ENCODE peak calls at places on chromosomes 7 and 10, in ten cellular contexts. One of them, this sample, is unnamed.

GRCh38 chr10:13637894-13638293 is 51.1 kb downstream of the PRPF18 start:
- DNase-seq in H9: no peak
- DNase-seq in ascending aorta: no peak
- DNase-seq in body of pancreas: no peak
- DNase-seq in sigmoid colon: no peak
- DNase-seq in IMR-90: no peak
- DNase-seq in esophagus muscularis mucosa: no peak
- DNase-seq in cardiac muscle cell: no peak
- DNase-seq in PC-3: no peak
- DNase-seq in stomach: no peak
- DNase-seq in this sample: no peak

GRCh38 chr7:158274404-158274811 is 313.2 kb downstream of the PTPRN2 start:
- DNase-seq in stomach: no peak
- DNase-seq in H9: peak
- DNase-seq in body of pancreas: no peak
- DNase-seq in IMR-90: no peak
- DNase-seq in ascending aorta: peak
- DNase-seq in PC-3: no peak
- DNase-seq in esophagus muscularis mucosa: no peak
- DNase-seq in sigmoid colon: peak
- DNase-seq in cardiac muscle cell: no peak
- DNase-seq in this sample: no peak

GRCh38 chr7:140209866-140210609 is 33.3 kb upstream of the KDM7A start:
- DNase-seq in IMR-90: no peak
- DNase-seq in PC-3: no peak
- DNase-seq in H9: no peak
- DNase-seq in cardiac muscle cell: no peak
- DNase-seq in stomach: peak
- DNase-seq in ascending aorta: no peak
- DNase-seq in body of pancreas: no peak
- DNase-seq in esophagus muscularis mucosa: no peak
- DNase-seq in sigmoid colon: peak
- DNase-seq in this sample: no peak

GRCh38 chr7:158325530-158326381 is 261.9 kb downstream of the PTPRN2 start:
- DNase-seq in esophagus muscularis mucosa: no peak
- DNase-seq in PC-3: peak
- DNase-seq in IMR-90: no peak
- DNase-seq in ascending aorta: no peak
- DNase-seq in body of pancreas: no peak
- DNase-seq in cardiac muscle cell: no peak
- DNase-seq in sigmoid colon: no peak
- DNase-seq in H9: peak
- DNase-seq in stomach: peak
- DNase-seq in this sample: no peak

GRCh38 chr10:87750001-87750651 is 67.9 kb downstream of the ATAD1 start:
- DNase-seq in IMR-90: peak
- DNase-seq in H9: no peak
- DNase-seq in body of pancreas: no peak
- DNase-seq in cardiac muscle cell: peak
- DNase-seq in esophagus muscularis mucosa: no peak
- DNase-seq in sigmoid colon: no peak
- DNase-seq in ascending aorta: no peak
- DNase-seq in PC-3: no peak
- DNase-seq in stomach: no peak
- DNase-seq in this sample: no peak

GRCh38 chr10:1240341-1240775 is 184.2 kb downstream of the WDR37 start:
- DNase-seq in stomach: no peak
- DNase-seq in cardiac muscle cell: no peak
- DNase-seq in sigmoid colon: no peak
- DNase-seq in ascending aorta: no peak
- DNase-seq in H9: peak
- DNase-seq in IMR-90: no peak
- DNase-seq in PC-3: no peak
- DNase-seq in esophagus muscularis mucosa: no peak
- DNase-seq in body of pancreas: peak
- DNase-seq in this sample: no peak

GRCh38 chr7:102286237-102287081 is at the start of gene SH2B2:
- DNase-seq in esophagus muscularis mucosa: no peak
- DNase-seq in H9: peak
- DNase-seq in IMR-90: peak
- DNase-seq in stomach: peak
- DNase-seq in cardiac muscle cell: peak
- DNase-seq in sigmoid colon: peak
- DNase-seq in PC-3: peak
- DNase-seq in body of pancreas: peak
- DNase-seq in ascending aorta: peak
- DNase-seq in this sample: peak

GRCh38 chr10:120131183-120131582 is 238.7 kb downstream of the SEC23IP start:
- DNase-seq in sigmoid colon: no peak
- DNase-seq in ascending aorta: no peak
- DNase-seq in PC-3: peak
- DNase-seq in stomach: no peak
- DNase-seq in body of pancreas: no peak
- DNase-seq in H9: peak
- DNase-seq in esophagus muscularis mucosa: no peak
- DNase-seq in IMR-90: no peak
- DNase-seq in cardiac muscle cell: peak
- DNase-seq in this sample: no peak

GRCh38 chr10:121522841-121523240 is 75.4 kb downstream of the FGFR2 start:
- DNase-seq in sigmoid colon: no peak
- DNase-seq in H9: no peak
- DNase-seq in cardiac muscle cell: no peak
- DNase-seq in body of pancreas: no peak
- DNase-seq in ascending aorta: no peak
- DNase-seq in esophagus muscularis mucosa: no peak
- DNase-seq in IMR-90: no peak
- DNase-seq in stomach: no peak
- DNase-seq in PC-3: no peak
- DNase-seq in this sample: no peak
- H3K27ac ChIP-seq in sigmoid colon: peak
- H3K27ac ChIP-seq in H9: no peak
- H3K27ac ChIP-seq in cardiac muscle cell: no peak
- H3K27ac ChIP-seq in body of pancreas: peak
- H3K27ac ChIP-seq in ascending aorta: no peak
- H3K27ac ChIP-seq in esophagus muscularis mucosa: peak
- H3K27ac ChIP-seq in IMR-90: no peak
- H3K27ac ChIP-seq in stomach: peak
- H3K27ac ChIP-seq in PC-3: no peak
- H3K27ac ChIP-seq in this sample: no peak

DNA sequence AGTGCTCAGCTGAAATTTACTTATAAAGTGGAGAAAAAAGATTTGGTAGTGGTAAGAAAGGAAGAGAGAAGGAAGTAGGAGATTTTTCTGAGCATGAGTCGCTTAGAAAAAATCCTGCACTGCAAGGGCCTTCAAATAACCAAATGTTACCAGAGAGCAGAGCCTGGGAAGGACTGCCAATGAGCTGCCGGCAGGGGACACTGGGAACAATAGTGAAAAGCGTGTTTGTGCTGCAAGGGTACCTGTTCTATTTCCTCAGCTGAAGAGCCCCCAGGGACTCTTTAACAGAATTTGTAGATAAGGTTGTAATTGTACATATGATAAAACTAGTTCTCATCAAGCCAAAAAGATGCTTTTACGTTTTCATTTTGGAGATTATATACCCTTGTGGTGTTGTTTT is 696.3 kb upstream of the C7orf33 start:
- DNase-seq in ascending aorta: no peak
- DNase-seq in sigmoid colon: no peak
- DNase-seq in H9: peak
- DNase-seq in PC-3: peak
- DNase-seq in esophagus muscularis mucosa: no peak
- DNase-seq in cardiac muscle cell: peak
- DNase-seq in IMR-90: no peak
- DNase-seq in body of pancreas: no peak
- DNase-seq in stomach: no peak
- DNase-seq in this sample: no peak
- TF ChIP-seq CTCF in ascending aorta: no peak
- TF ChIP-seq CTCF in sigmoid colon: no peak
- TF ChIP-seq CTCF in H9: peak
- TF ChIP-seq CTCF in PC-3: no peak
- TF ChIP-seq CTCF in esophagus muscularis mucosa: no peak
- TF ChIP-seq CTCF in cardiac muscle cell: no peak
- TF ChIP-seq CTCF in IMR-90: no peak
- TF ChIP-seq CTCF in body of pancreas: no peak
- TF ChIP-seq CTCF in stomach: no peak
- TF ChIP-seq CTCF in this sample: no peak

GRCh38 chr10:17237915-17238444 is 9.9 kb downstream of the VIM start:
- DNase-seq in ascending aorta: no peak
- DNase-seq in sigmoid colon: no peak
- DNase-seq in esophagus muscularis mucosa: no peak
- DNase-seq in stomach: no peak
- DNase-seq in PC-3: no peak
- DNase-seq in IMR-90: peak
- DNase-seq in cardiac muscle cell: no peak
- DNase-seq in H9: no peak
- DNase-seq in body of pancreas: no peak
- DNase-seq in this sample: no peak

GRCh38 chr10:17237163-17237562 is 9.1 kb downstream of the VIM start:
- DNase-seq in esophagus muscularis mucosa: no peak
- DNase-seq in ascending aorta: no peak
- DNase-seq in PC-3: no peak
- DNase-seq in IMR-90: no peak
- DNase-seq in sigmoid colon: no peak
- DNase-seq in stomach: no peak
- DNase-seq in cardiac muscle cell: no peak
- DNase-seq in body of pancreas: no peak
- DNase-seq in H9: no peak
- DNase-seq in this sample: no peak

GRCh38 chr10:17239276-17239660 is 11.2 kb downstream of the VIM start:
- DNase-seq in cardiac muscle cell: no peak
- DNase-seq in H9: no peak
- DNase-seq in esophagus muscularis mucosa: no peak
- DNase-seq in PC-3: no peak
- DNase-seq in body of pancreas: no peak
- DNase-seq in ascending aorta: no peak
- DNase-seq in stomach: no peak
- DNase-seq in IMR-90: no peak
- DNase-seq in sigmoid colon: no peak
- DNase-seq in this sample: no peak

GRCh38 chr10:17239671-17240460 is 11.8 kb downstream of the VIM start:
- DNase-seq in esophagus muscularis mucosa: no peak
- DNase-seq in body of pancreas: no peak
- DNase-seq in sigmoid colon: no peak
- DNase-seq in PC-3: no peak
- DNase-seq in cardiac muscle cell: no peak
- DNase-seq in H9: no peak
- DNase-seq in ascending aorta: no peak
- DNase-seq in IMR-90: no peak
- DNase-seq in stomach: no peak
- DNase-seq in this sample: no peak

DNA sequence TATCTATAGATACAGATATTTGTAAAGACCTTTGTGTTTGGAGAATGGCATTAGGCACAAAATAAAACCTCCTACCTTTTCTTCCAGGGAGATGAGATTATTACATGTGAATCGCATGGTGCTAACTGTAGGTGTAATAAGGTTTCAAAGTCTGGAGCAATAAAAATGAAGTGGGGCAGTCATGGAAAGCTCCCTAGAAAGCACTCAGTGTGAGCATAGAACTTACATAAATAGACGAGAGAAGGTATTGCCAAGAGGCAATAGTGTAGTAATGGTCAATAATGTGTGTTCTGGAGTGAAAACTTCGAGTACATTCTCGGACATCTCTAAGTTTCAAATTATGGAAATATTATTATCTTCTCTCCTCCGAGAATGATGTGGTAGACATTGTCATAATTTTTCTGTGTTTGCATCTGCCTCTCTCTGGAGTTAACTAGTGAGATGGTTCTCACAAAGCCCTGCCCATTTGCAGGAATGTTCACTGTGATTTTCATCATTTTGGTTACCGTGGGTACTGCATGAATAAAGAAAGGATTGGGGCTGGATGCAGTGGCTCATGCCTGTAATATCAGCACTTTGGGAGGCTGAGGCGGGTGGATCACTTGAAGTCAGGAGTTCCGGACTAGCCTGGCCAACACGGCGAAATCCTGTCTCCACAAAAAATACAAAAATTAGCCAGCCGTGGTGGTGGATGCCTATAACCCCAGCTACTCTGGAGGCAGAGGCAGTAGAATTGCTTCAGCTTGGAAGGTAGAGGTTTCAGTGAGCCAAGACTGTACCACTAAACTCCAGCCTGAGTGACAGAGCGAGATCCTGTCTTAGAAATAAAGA is 10.6 kb downstream of the VIM start:
- DNase-seq in PC-3: no peak
- DNase-seq in sigmoid colon: no peak
- DNase-seq in IMR-90: peak
- DNase-seq in cardiac muscle cell: peak
- DNase-seq in H9: no peak
- DNase-seq in ascending aorta: peak
- DNase-seq in esophagus muscularis mucosa: no peak
- DNase-seq in stomach: no peak
- DNase-seq in body of pancreas: no peak
- DNase-seq in this sample: no peak
- H3K27ac ChIP-seq in PC-3: no peak
- H3K27ac ChIP-seq in sigmoid colon: peak
- H3K27ac ChIP-seq in IMR-90: peak
- H3K27ac ChIP-seq in cardiac muscle cell: no peak
- H3K27ac ChIP-seq in H9: no peak
- H3K27ac ChIP-seq in ascending aorta: peak
- H3K27ac ChIP-seq in esophagus muscularis mucosa: peak
- H3K27ac ChIP-seq in stomach: no peak
- H3K27ac ChIP-seq in body of pancreas: no peak
- H3K27ac ChIP-seq in this sample: no peak

GRCh38 chr10:78543749-78544446 is 510.2 kb downstream of the RPS24 start:
- DNase-seq in IMR-90: peak
- DNase-seq in H9: no peak
- DNase-seq in cardiac muscle cell: peak
- DNase-seq in PC-3: no peak
- DNase-seq in body of pancreas: peak
- DNase-seq in esophagus muscularis mucosa: peak
- DNase-seq in sigmoid colon: peak
- DNase-seq in stomach: peak
- DNase-seq in ascending aorta: peak
- DNase-seq in this sample: no peak

GRCh38 chr10:78540355-78541076 is 506.9 kb downstream of the RPS24 start:
- DNase-seq in sigmoid colon: peak
- DNase-seq in H9: no peak
- DNase-seq in esophagus muscularis mucosa: no peak
- DNase-seq in PC-3: peak
- DNase-seq in ascending aorta: no peak
- DNase-seq in IMR-90: peak
- DNase-seq in body of pancreas: no peak
- DNase-seq in stomach: no peak
- DNase-seq in cardiac muscle cell: no peak
- DNase-seq in this sample: no peak

GRCh38 chr10:78541528-78542470 is 508.1 kb downstream of the RPS24 start:
- DNase-seq in PC-3: no peak
- DNase-seq in body of pancreas: no peak
- DNase-seq in stomach: no peak
- DNase-seq in ascending aorta: no peak
- DNase-seq in H9: no peak
- DNase-seq in cardiac muscle cell: peak
- DNase-seq in IMR-90: peak
- DNase-seq in esophagus muscularis mucosa: no peak
- DNase-seq in sigmoid colon: peak
- DNase-seq in this sample: no peak

GRCh38 chr10:78543026-78543748 is 509.5 kb downstream of the RPS24 start:
- DNase-seq in body of pancreas: no peak
- DNase-seq in PC-3: no peak
- DNase-seq in IMR-90: no peak
- DNase-seq in cardiac muscle cell: no peak
- DNase-seq in ascending aorta: no peak
- DNase-seq in esophagus muscularis mucosa: no peak
- DNase-seq in H9: no peak
- DNase-seq in sigmoid colon: peak
- DNase-seq in stomach: no peak
- DNase-seq in this sample: no peak

DNA sequence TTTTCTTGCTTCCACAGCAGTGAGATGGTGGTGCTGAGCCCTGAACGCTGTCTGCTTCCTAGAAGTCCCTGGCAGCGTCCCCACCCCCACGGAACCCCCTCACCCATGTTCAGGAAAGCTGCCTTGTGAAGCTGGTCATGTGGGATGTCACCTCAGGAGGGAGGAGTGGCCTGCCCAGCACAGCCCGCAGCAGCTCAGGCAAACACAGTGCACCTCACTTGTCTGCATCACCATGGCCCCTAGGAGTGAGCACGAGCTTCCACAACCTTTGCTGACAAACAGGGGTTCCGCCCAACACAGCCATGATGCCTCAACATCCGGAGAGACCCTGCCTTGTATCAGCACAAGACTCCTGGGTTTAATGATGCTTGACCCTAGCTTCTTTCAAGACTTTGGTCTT is 508.9 kb downstream of the RPS24 start:
- DNase-seq in ascending aorta: no peak
- DNase-seq in stomach: no peak
- DNase-seq in H9: peak
- DNase-seq in cardiac muscle cell: no peak
- DNase-seq in IMR-90: no peak
- DNase-seq in PC-3: no peak
- DNase-seq in sigmoid colon: peak
- DNase-seq in esophagus muscularis mucosa: no peak
- DNase-seq in body of pancreas: no peak
- DNase-seq in this sample: no peak
- TF ChIP-seq CTCF in ascending aorta: no peak
- TF ChIP-seq CTCF in stomach: no peak
- TF ChIP-seq CTCF in H9: no peak
- TF ChIP-seq CTCF in cardiac muscle cell: no peak
- TF ChIP-seq CTCF in IMR-90: no peak
- TF ChIP-seq CTCF in PC-3: no peak
- TF ChIP-seq CTCF in sigmoid colon: no peak
- TF ChIP-seq CTCF in esophagus muscularis mucosa: no peak
- TF ChIP-seq CTCF in body of pancreas: no peak
- TF ChIP-seq CTCF in this sample: no peak